ENCODE peak calls at places on chromosome X, in ten cellular contexts. One of them, this sample, is unnamed.

GRCh38 chrX:115702982-115703381 is 142.0 kb downstream of the PLS3 start:
- DNase-seq in stimulated activated CD4-positive, alpha-beta T cell treated with anti-CD3 and anti-CD28 coated beads, TNF-alpha, amount 100 ng/mL, for 4 hours: no peak
- DNase-seq in SW480: no peak
- DNase-seq in H54: no peak
- DNase-seq in Ammon's horn: no peak
- DNase-seq in fibroblast of pulmonary artery: no peak
- DNase-seq in activated T-helper 1 cell treated with Interleukin-2 at 50 U/mL for 16 hours: no peak
- DNase-seq in SJSA1: no peak
- DNase-seq in NCI-H1092 treated with DMSO at 0.1 percent for 48 hours: no peak
- DNase-seq in RWPE1: no peak
- DNase-seq in this sample: no peak

GRCh38 chrX:132732236-132732635 is 226.2 kb downstream of the HS6ST2 start:
- DNase-seq in stimulated activated CD4-positive, alpha-beta T cell treated with anti-CD3 and anti-CD28 coated beads, TNF-alpha, amount 100 ng/mL, for 4 hours: no peak
- DNase-seq in SW480: no peak
- DNase-seq in H54: no peak
- DNase-seq in Ammon's horn: no peak
- DNase-seq in fibroblast of pulmonary artery: no peak
- DNase-seq in activated T-helper 1 cell treated with Interleukin-2 at 50 U/mL for 16 hours: no peak
- DNase-seq in SJSA1: no peak
- DNase-seq in NCI-H1092 treated with DMSO at 0.1 percent for 48 hours: no peak
- DNase-seq in RWPE1: no peak
- DNase-seq in this sample: no peak

GRCh38 chrX:38807873-38808272 is 6.6 kb downstream of the MID1IP1 start:
- DNase-seq in stimulated activated CD4-positive, alpha-beta T cell treated with anti-CD3 and anti-CD28 coated beads, TNF-alpha, amount 100 ng/mL, for 4 hours: no peak
- DNase-seq in SW480: no peak
- DNase-seq in H54: no peak
- DNase-seq in Ammon's horn: no peak
- DNase-seq in fibroblast of pulmonary artery: no peak
- DNase-seq in activated T-helper 1 cell treated with Interleukin-2 at 50 U/mL for 16 hours: no peak
- DNase-seq in SJSA1: no peak
- DNase-seq in NCI-H1092 treated with DMSO at 0.1 percent for 48 hours: no peak
- DNase-seq in RWPE1: no peak
- DNase-seq in this sample: no peak

GRCh38 chrX:22063284-22063683 is 31.2 kb downstream of the PHEX start:
- DNase-seq in stimulated activated CD4-positive, alpha-beta T cell treated with anti-CD3 and anti-CD28 coated beads, TNF-alpha, amount 100 ng/mL, for 4 hours: peak; percentile 4
- DNase-seq in SW480: peak; percentile 28
- DNase-seq in H54: no peak
- DNase-seq in Ammon's horn: no peak
- DNase-seq in fibroblast of pulmonary artery: peak; percentile 44
- DNase-seq in activated T-helper 1 cell treated with Interleukin-2 at 50 U/mL for 16 hours: no peak
- DNase-seq in SJSA1: no peak
- DNase-seq in NCI-H1092 treated with DMSO at 0.1 percent for 48 hours: no peak
- DNase-seq in RWPE1: no peak
- DNase-seq in this sample: no peak

GRCh38 chrX:143025628-143026027 is at the start of gene SPANXN4:
- DNase-seq in stimulated activated CD4-positive, alpha-beta T cell treated with anti-CD3 and anti-CD28 coated beads, TNF-alpha, amount 100 ng/mL, for 4 hours: no peak
- DNase-seq in SW480: no peak
- DNase-seq in H54: no peak
- DNase-seq in Ammon's horn: no peak
- DNase-seq in fibroblast of pulmonary artery: no peak
- DNase-seq in activated T-helper 1 cell treated with Interleukin-2 at 50 U/mL for 16 hours: no peak
- DNase-seq in SJSA1: no peak
- DNase-seq in NCI-H1092 treated with DMSO at 0.1 percent for 48 hours: no peak
- DNase-seq in RWPE1: no peak
- DNase-seq in this sample: no peak

GRCh38 chrX:76428243-76429130 is 977 bp downstream of the MAGEE1 start:
- DNase-seq in stimulated activated CD4-positive, alpha-beta T cell treated with anti-CD3 and anti-CD28 coated beads, TNF-alpha, amount 100 ng/mL, for 4 hours: peak; percentile 37
- DNase-seq in SW480: no peak
- DNase-seq in H54: no peak
- DNase-seq in Ammon's horn: no peak
- DNase-seq in fibroblast of pulmonary artery: no peak
- DNase-seq in activated T-helper 1 cell treated with Interleukin-2 at 50 U/mL for 16 hours: peak; percentile 41
- DNase-seq in SJSA1: no peak
- DNase-seq in NCI-H1092 treated with DMSO at 0.1 percent for 48 hours: no peak
- DNase-seq in RWPE1: no peak
- DNase-seq in this sample: peak; percentile 16

GRCh38 chrX:30713061-30713525 is 59.9 kb downstream of the GK start:
- DNase-seq in stimulated activated CD4-positive, alpha-beta T cell treated with anti-CD3 and anti-CD28 coated beads, TNF-alpha, amount 100 ng/mL, for 4 hours: no peak
- DNase-seq in SW480: peak; percentile 53
- DNase-seq in H54: peak; percentile 1
- DNase-seq in Ammon's horn: peak; percentile 40
- DNase-seq in fibroblast of pulmonary artery: peak; percentile 83
- DNase-seq in activated T-helper 1 cell treated with Interleukin-2 at 50 U/mL for 16 hours: no peak
- DNase-seq in SJSA1: peak; percentile 6
- DNase-seq in NCI-H1092 treated with DMSO at 0.1 percent for 48 hours: peak; percentile 39
- DNase-seq in RWPE1: peak; percentile 27
- DNase-seq in this sample: peak; percentile 9

GRCh38 chrX:46198858-46199257 is 346.4 kb downstream of the ZNF674 start:
- DNase-seq in stimulated activated CD4-positive, alpha-beta T cell treated with anti-CD3 and anti-CD28 coated beads, TNF-alpha, amount 100 ng/mL, for 4 hours: no peak
- DNase-seq in SW480: no peak
- DNase-seq in H54: no peak
- DNase-seq in Ammon's horn: no peak
- DNase-seq in fibroblast of pulmonary artery: no peak
- DNase-seq in activated T-helper 1 cell treated with Interleukin-2 at 50 U/mL for 16 hours: no peak
- DNase-seq in SJSA1: peak; percentile 7
- DNase-seq in NCI-H1092 treated with DMSO at 0.1 percent for 48 hours: no peak
- DNase-seq in RWPE1: no peak
- DNase-seq in this sample: no peak

GRCh38 chrX:153477039-153477438 is 6.7 kb upstream of the HAUS7 start:
- DNase-seq in stimulated activated CD4-positive, alpha-beta T cell treated with anti-CD3 and anti-CD28 coated beads, TNF-alpha, amount 100 ng/mL, for 4 hours: no peak
- DNase-seq in SW480: no peak
- DNase-seq in H54: no peak
- DNase-seq in Ammon's horn: no peak
- DNase-seq in fibroblast of pulmonary artery: peak; percentile 59
- DNase-seq in activated T-helper 1 cell treated with Interleukin-2 at 50 U/mL for 16 hours: no peak
- DNase-seq in SJSA1: peak; percentile 58
- DNase-seq in NCI-H1092 treated with DMSO at 0.1 percent for 48 hours: no peak
- DNase-seq in RWPE1: peak; percentile 26
- DNase-seq in this sample: no peak

GRCh38 chrX:132612990-132613564 is 124.2 kb upstream of the MBNL3 start:
- DNase-seq in stimulated activated CD4-positive, alpha-beta T cell treated with anti-CD3 and anti-CD28 coated beads, TNF-alpha, amount 100 ng/mL, for 4 hours: no peak
- DNase-seq in SW480: peak; percentile 27
- DNase-seq in H54: no peak
- DNase-seq in Ammon's horn: peak; percentile 49
- DNase-seq in fibroblast of pulmonary artery: peak; percentile 47
- DNase-seq in activated T-helper 1 cell treated with Interleukin-2 at 50 U/mL for 16 hours: peak; percentile 10
- DNase-seq in SJSA1: no peak
- DNase-seq in NCI-H1092 treated with DMSO at 0.1 percent for 48 hours: peak; percentile 80
- DNase-seq in RWPE1: peak; percentile 12
- DNase-seq in this sample: peak; percentile 5

GRCh38 chrX:13013353-13014110 is 30.9 kb downstream of the FAM9C start:
- DNase-seq in stimulated activated CD4-positive, alpha-beta T cell treated with anti-CD3 and anti-CD28 coated beads, TNF-alpha, amount 100 ng/mL, for 4 hours: no peak
- DNase-seq in SW480: no peak
- DNase-seq in H54: no peak
- DNase-seq in Ammon's horn: peak; percentile 45
- DNase-seq in fibroblast of pulmonary artery: peak; percentile 72
- DNase-seq in activated T-helper 1 cell treated with Interleukin-2 at 50 U/mL for 16 hours: no peak
- DNase-seq in SJSA1: no peak
- DNase-seq in NCI-H1092 treated with DMSO at 0.1 percent for 48 hours: no peak
- DNase-seq in RWPE1: no peak
- DNase-seq in this sample: no peak

GRCh38 chrX:107025538-107025937 is 25.5 kb upstream of the MORC4 start:
- DNase-seq in stimulated activated CD4-positive, alpha-beta T cell treated with anti-CD3 and anti-CD28 coated beads, TNF-alpha, amount 100 ng/mL, for 4 hours: no peak
- DNase-seq in SW480: peak; percentile 52
- DNase-seq in H54: peak; percentile 2
- DNase-seq in Ammon's horn: peak; percentile 25
- DNase-seq in fibroblast of pulmonary artery: peak; percentile 48
- DNase-seq in activated T-helper 1 cell treated with Interleukin-2 at 50 U/mL for 16 hours: no peak
- DNase-seq in SJSA1: peak; percentile 1
- DNase-seq in NCI-H1092 treated with DMSO at 0.1 percent for 48 hours: peak; percentile 16
- DNase-seq in RWPE1: peak; percentile 21
- DNase-seq in this sample: no peak

GRCh38 chrX:52574416-52575275 is 57.8 kb upstream of the XAGE1B start:
- DNase-seq in stimulated activated CD4-positive, alpha-beta T cell treated with anti-CD3 and anti-CD28 coated beads, TNF-alpha, amount 100 ng/mL, for 4 hours: no peak
- DNase-seq in SW480: peak; percentile 76
- DNase-seq in H54: no peak
- DNase-seq in Ammon's horn: peak; percentile 69
- DNase-seq in fibroblast of pulmonary artery: peak; percentile 68
- DNase-seq in activated T-helper 1 cell treated with Interleukin-2 at 50 U/mL for 16 hours: no peak
- DNase-seq in SJSA1: peak; percentile 12
- DNase-seq in NCI-H1092 treated with DMSO at 0.1 percent for 48 hours: peak; percentile 32
- DNase-seq in RWPE1: peak; percentile 33
- DNase-seq in this sample: no peak

GRCh38 chrX:65575024-65575423 is 40.4 kb upstream of the LAS1L start:
- DNase-seq in stimulated activated CD4-positive, alpha-beta T cell treated with anti-CD3 and anti-CD28 coated beads, TNF-alpha, amount 100 ng/mL, for 4 hours: no peak
- DNase-seq in SW480: no peak
- DNase-seq in H54: no peak
- DNase-seq in Ammon's horn: no peak
- DNase-seq in fibroblast of pulmonary artery: no peak
- DNase-seq in activated T-helper 1 cell treated with Interleukin-2 at 50 U/mL for 16 hours: no peak
- DNase-seq in SJSA1: no peak
- DNase-seq in NCI-H1092 treated with DMSO at 0.1 percent for 48 hours: no peak
- DNase-seq in RWPE1: no peak
- DNase-seq in this sample: no peak

GRCh38 chrX:71515039-71515398 is 17.9 kb upstream of the OGT start:
- DNase-seq in stimulated activated CD4-positive, alpha-beta T cell treated with anti-CD3 and anti-CD28 coated beads, TNF-alpha, amount 100 ng/mL, for 4 hours: no peak
- DNase-seq in SW480: peak; percentile 56
- DNase-seq in H54: no peak
- DNase-seq in Ammon's horn: no peak
- DNase-seq in fibroblast of pulmonary artery: no peak
- DNase-seq in activated T-helper 1 cell treated with Interleukin-2 at 50 U/mL for 16 hours: no peak
- DNase-seq in SJSA1: no peak
- DNase-seq in NCI-H1092 treated with DMSO at 0.1 percent for 48 hours: no peak
- DNase-seq in RWPE1: no peak
- DNase-seq in this sample: no peak

GRCh38 chrX:111318901-111319300 is 48.6 kb upstream of the CAPN6 start:
- DNase-seq in stimulated activated CD4-positive, alpha-beta T cell treated with anti-CD3 and anti-CD28 coated beads, TNF-alpha, amount 100 ng/mL, for 4 hours: no peak
- DNase-seq in SW480: no peak
- DNase-seq in H54: no peak
- DNase-seq in Ammon's horn: no peak
- DNase-seq in fibroblast of pulmonary artery: no peak
- DNase-seq in activated T-helper 1 cell treated with Interleukin-2 at 50 U/mL for 16 hours: no peak
- DNase-seq in SJSA1: no peak
- DNase-seq in NCI-H1092 treated with DMSO at 0.1 percent for 48 hours: no peak
- DNase-seq in RWPE1: no peak
- DNase-seq in this sample: no peak

GRCh38 chrX:1502853-1503252 is 34.1 kb downstream of the P2RY8 start:
- DNase-seq in stimulated activated CD4-positive, alpha-beta T cell treated with anti-CD3 and anti-CD28 coated beads, TNF-alpha, amount 100 ng/mL, for 4 hours: no peak
- DNase-seq in SW480: no peak
- DNase-seq in H54: no peak
- DNase-seq in Ammon's horn: no peak
- DNase-seq in fibroblast of pulmonary artery: no peak
- DNase-seq in activated T-helper 1 cell treated with Interleukin-2 at 50 U/mL for 16 hours: no peak
- DNase-seq in SJSA1: no peak
- DNase-seq in NCI-H1092 treated with DMSO at 0.1 percent for 48 hours: no peak
- DNase-seq in RWPE1: no peak
- DNase-seq in this sample: no peak

GRCh38 chrX:37603938-37604409 is 32.5 kb downstream of the LANCL3 start:
- DNase-seq in stimulated activated CD4-positive, alpha-beta T cell treated with anti-CD3 and anti-CD28 coated beads, TNF-alpha, amount 100 ng/mL, for 4 hours: no peak
- DNase-seq in SW480: no peak
- DNase-seq in H54: no peak
- DNase-seq in Ammon's horn: peak; percentile 1
- DNase-seq in fibroblast of pulmonary artery: no peak
- DNase-seq in activated T-helper 1 cell treated with Interleukin-2 at 50 U/mL for 16 hours: no peak
- DNase-seq in SJSA1: no peak
- DNase-seq in NCI-H1092 treated with DMSO at 0.1 percent for 48 hours: no peak
- DNase-seq in RWPE1: no peak
- DNase-seq in this sample: no peak

GRCh38 chrX:47430925-47431324 is 52.1 kb downstream of the ZNF41 start:
- DNase-seq in stimulated activated CD4-positive, alpha-beta T cell treated with anti-CD3 and anti-CD28 coated beads, TNF-alpha, amount 100 ng/mL, for 4 hours: no peak
- DNase-seq in SW480: no peak
- DNase-seq in H54: no peak
- DNase-seq in Ammon's horn: no peak
- DNase-seq in fibroblast of pulmonary artery: no peak
- DNase-seq in activated T-helper 1 cell treated with Interleukin-2 at 50 U/mL for 16 hours: no peak
- DNase-seq in SJSA1: no peak
- DNase-seq in NCI-H1092 treated with DMSO at 0.1 percent for 48 hours: no peak
- DNase-seq in RWPE1: no peak
- DNase-seq in this sample: no peak

GRCh38 chrX:40245411-40246140 is 147.8 kb upstream of the BCOR start:
- DNase-seq in stimulated activated CD4-positive, alpha-beta T cell treated with anti-CD3 and anti-CD28 coated beads, TNF-alpha, amount 100 ng/mL, for 4 hours: no peak
- DNase-seq in SW480: no peak
- DNase-seq in H54: no peak
- DNase-seq in Ammon's horn: no peak
- DNase-seq in fibroblast of pulmonary artery: peak; percentile 78
- DNase-seq in activated T-helper 1 cell treated with Interleukin-2 at 50 U/mL for 16 hours: no peak
- DNase-seq in SJSA1: peak; percentile 41
- DNase-seq in NCI-H1092 treated with DMSO at 0.1 percent for 48 hours: peak; percentile 42
- DNase-seq in RWPE1: no peak
- DNase-seq in this sample: no peak

GRCh38 chrX:40780123-40780522 is 44.8 kb upstream of the MED14 start:
- DNase-seq in stimulated activated CD4-positive, alpha-beta T cell treated with anti-CD3 and anti-CD28 coated beads, TNF-alpha, amount 100 ng/mL, for 4 hours: no peak
- DNase-seq in SW480: no peak
- DNase-seq in H54: no peak
- DNase-seq in Ammon's horn: peak; percentile 4
- DNase-seq in fibroblast of pulmonary artery: no peak
- DNase-seq in activated T-helper 1 cell treated with Interleukin-2 at 50 U/mL for 16 hours: no peak
- DNase-seq in SJSA1: no peak
- DNase-seq in NCI-H1092 treated with DMSO at 0.1 percent for 48 hours: no peak
- DNase-seq in RWPE1: no peak
- DNase-seq in this sample: no peak

This sample was measured in activated T-helper 9 cell treated with anti-CD3 and anti-CD28 coated beads, Interleukin-2, amount 50 U/mL, for 16 hours.